ENCODE peak calls at places on chromosomes 5 and 9, in seven cellular contexts. One of them, this sample, is unnamed. For H3K79me1, the result is how much of the 10 kb centered on the place peaks cover.

GRCh38 chr5:157066950-157067349 is 8.0 kb upstream of the HAVCR1 start:
- DNase-seq in mesendoderm: no peak
- DNase-seq in H9: no peak
- DNase-seq in trophoblast cell: no peak
- DNase-seq in H1: no peak
- DNase-seq in mesenchymal stem cell: no peak
- DNase-seq in IMR-90: no peak
- DNase-seq in this sample: no peak

GRCh38 chr9:129889936-129890717 is 54.9 kb downstream of the USP20 start:
- DNase-seq in H1: peak
- DNase-seq in mesendoderm: peak
- DNase-seq in H9: peak
- DNase-seq in trophoblast cell: no peak
- DNase-seq in IMR-90: no peak
- DNase-seq in mesenchymal stem cell: no peak
- DNase-seq in this sample: no peak

GRCh38 chr9:90086076-90086475 is 481.3 kb downstream of the GADD45G start:
- DNase-seq in H1: no peak
- DNase-seq in mesendoderm: no peak
- DNase-seq in H9: no peak
- DNase-seq in IMR-90: no peak
- DNase-seq in trophoblast cell: no peak
- DNase-seq in mesenchymal stem cell: no peak
- DNase-seq in this sample: no peak

GRCh38 chr5:174608631-174609097 is 115.7 kb upstream of the MSX2 start:
- DNase-seq in trophoblast cell: no peak
- DNase-seq in mesenchymal stem cell: no peak
- DNase-seq in H1: no peak
- DNase-seq in mesendoderm: no peak
- DNase-seq in IMR-90: no peak
- DNase-seq in H9: no peak
- DNase-seq in this sample: no peak

GRCh38 chr5:129906177-129906887 is 2.1 kb downstream of the CHSY3 start:
- DNase-seq in IMR-90: no peak
- DNase-seq in H1: no peak
- DNase-seq in mesendoderm: peak
- DNase-seq in H9: peak
- DNase-seq in mesenchymal stem cell: peak
- DNase-seq in trophoblast cell: no peak
- DNase-seq in this sample: peak

GRCh38 chr9:120733190-120733589 is 18.9 kb upstream of the MEGF9 start:
- DNase-seq in trophoblast cell: no peak
- DNase-seq in mesenchymal stem cell: peak
- DNase-seq in H9: no peak
- DNase-seq in mesendoderm: no peak
- DNase-seq in H1: no peak
- DNase-seq in IMR-90: peak
- DNase-seq in this sample: no peak

GRCh38 chr5:73419414-73420390 is 28.9 kb downstream of the FOXD1 start:
- DNase-seq in IMR-90: peak
- DNase-seq in H9: peak
- DNase-seq in trophoblast cell: no peak
- DNase-seq in mesenchymal stem cell: peak
- DNase-seq in H1: no peak
- DNase-seq in mesendoderm: peak
- DNase-seq in this sample: no peak

GRCh38 chr9:87502446-87503232 is 5.0 kb downstream of the DAPK1 start:
- DNase-seq in mesenchymal stem cell: no peak
- DNase-seq in H1: no peak
- DNase-seq in mesendoderm: no peak
- DNase-seq in IMR-90: no peak
- DNase-seq in trophoblast cell: no peak
- DNase-seq in H9: no peak
- DNase-seq in this sample: no peak

GRCh38 chr9:114319147-114319546 is 3.8 kb upstream of the ORM1 start:
- DNase-seq in IMR-90: no peak
- DNase-seq in trophoblast cell: no peak
- DNase-seq in mesenchymal stem cell: no peak
- DNase-seq in H9: no peak
- DNase-seq in mesendoderm: no peak
- DNase-seq in H1: no peak
- DNase-seq in this sample: no peak

GRCh38 chr5:112857866-112858265 is 3.2 kb upstream of the SRP19 start:
- DNase-seq in H1: no peak
- DNase-seq in mesendoderm: no peak
- DNase-seq in IMR-90: no peak
- DNase-seq in mesenchymal stem cell: no peak
- DNase-seq in H9: no peak
- DNase-seq in trophoblast cell: no peak
- DNase-seq in this sample: no peak

GRCh38 chr5:154540600-154540999 is 62.6 kb upstream of the HAND1 start:
- DNase-seq in H9: no peak
- DNase-seq in H1: no peak
- DNase-seq in mesenchymal stem cell: no peak
- DNase-seq in IMR-90: no peak
- DNase-seq in trophoblast cell: no peak
- DNase-seq in mesendoderm: no peak
- DNase-seq in this sample: no peak

GRCh38 chr9:101365181-101365580 is 19.6 kb downstream of the BAAT start:
- DNase-seq in mesenchymal stem cell: peak
- DNase-seq in IMR-90: peak
- DNase-seq in H1: no peak
- DNase-seq in mesendoderm: no peak
- DNase-seq in H9: no peak
- DNase-seq in trophoblast cell: no peak
- DNase-seq in this sample: no peak

GRCh38 chr5:41522193-41522786 is 11.9 kb upstream of the PLCXD3 start:
- DNase-seq in H1: no peak
- DNase-seq in mesendoderm: peak
- DNase-seq in mesenchymal stem cell: no peak
- DNase-seq in IMR-90: no peak
- DNase-seq in trophoblast cell: no peak
- DNase-seq in H9: no peak
- DNase-seq in this sample: no peak

GRCh38 chr5:144487761-144488160 is 317.1 kb downstream of the KCTD16 start:
- DNase-seq in H9: peak
- DNase-seq in IMR-90: no peak
- DNase-seq in mesenchymal stem cell: no peak
- DNase-seq in H1: no peak
- DNase-seq in trophoblast cell: no peak
- DNase-seq in mesendoderm: no peak
- DNase-seq in this sample: no peak

GRCh38 chr9:15697459-15697858 is 144.6 kb downstream of the CCDC171 start:
- DNase-seq in mesendoderm: peak
- DNase-seq in H9: no peak
- DNase-seq in IMR-90: peak
- DNase-seq in trophoblast cell: no peak
- DNase-seq in H1: no peak
- DNase-seq in mesenchymal stem cell: peak
- DNase-seq in this sample: no peak

GRCh38 chr9:133738039-133738805 is at the start of gene SARDH:
- DNase-seq in H1: peak
- DNase-seq in IMR-90: peak
- DNase-seq in mesendoderm: peak
- DNase-seq in trophoblast cell: no peak
- DNase-seq in mesenchymal stem cell: peak
- DNase-seq in H9: peak
- DNase-seq in this sample: peak

GRCh38 chr5:115776989-115777388 is 39.5 kb downstream of the CDO1 start:
- DNase-seq in mesenchymal stem cell: no peak
- DNase-seq in trophoblast cell: no peak
- DNase-seq in mesendoderm: no peak
- DNase-seq in H1: no peak
- DNase-seq in IMR-90: no peak
- DNase-seq in H9: no peak
- DNase-seq in this sample: no peak

GRCh38 chr9:81237565-81238231 is 451.6 kb downstream of the TLE1 start:
- DNase-seq in mesenchymal stem cell: peak
- DNase-seq in trophoblast cell: no peak
- DNase-seq in H9: no peak
- DNase-seq in mesendoderm: peak
- DNase-seq in IMR-90: peak
- DNase-seq in H1: no peak
- DNase-seq in this sample: no peak

GRCh38 chr5:160479926-160480325 is 58.3 kb downstream of the PTTG1 start:
- DNase-seq in IMR-90: peak
- DNase-seq in H9: no peak
- DNase-seq in mesendoderm: no peak
- DNase-seq in trophoblast cell: no peak
- DNase-seq in H1: no peak
- DNase-seq in mesenchymal stem cell: no peak
- DNase-seq in this sample: no peak

GRCh38 chr5:179585903-179586511 is 35.7 kb downstream of the RUFY1 start:
- DNase-seq in mesendoderm: no peak
- DNase-seq in trophoblast cell: no peak
- DNase-seq in H9: no peak
- DNase-seq in mesenchymal stem cell: no peak
- DNase-seq in IMR-90: no peak
- DNase-seq in H1: no peak
- DNase-seq in this sample: peak

GRCh38 chr5:179588166-179588565 is 35.3 kb downstream of the HNRNPH1 start:
- DNase-seq in mesendoderm: no peak
- DNase-seq in IMR-90: peak
- DNase-seq in H1: no peak
- DNase-seq in mesenchymal stem cell: peak
- DNase-seq in trophoblast cell: no peak
- DNase-seq in H9: no peak
- DNase-seq in this sample: no peak
- H3K79me1 ChIP-seq in mesendoderm: under half
- H3K79me1 ChIP-seq in IMR-90: under half
- H3K79me1 ChIP-seq in H1: under half
- H3K79me1 ChIP-seq in mesenchymal stem cell: under half
- H3K79me1 ChIP-seq in trophoblast cell: under half
- H3K79me1 ChIP-seq in H9: under half
- H3K79me1 ChIP-seq in this sample: under half

GRCh38 chr5:98774192-98775046 is 956 bp downstream of the RGMB start:
- DNase-seq in IMR-90: peak
- DNase-seq in mesendoderm: peak
- DNase-seq in H1: no peak
- DNase-seq in trophoblast cell: peak
- DNase-seq in mesenchymal stem cell: peak
- DNase-seq in H9: peak
- DNase-seq in this sample: peak

GRCh38 chr5:98779264-98779877 is 5.9 kb downstream of the RGMB start:
- DNase-seq in IMR-90: no peak
- DNase-seq in H1: no peak
- DNase-seq in mesenchymal stem cell: no peak
- DNase-seq in H9: no peak
- DNase-seq in mesendoderm: no peak
- DNase-seq in trophoblast cell: no peak
- DNase-seq in this sample: no peak

GRCh38 chr5:98775962-98776687 is 2.7 kb downstream of the RGMB start:
- DNase-seq in mesendoderm: no peak
- DNase-seq in IMR-90: peak
- DNase-seq in mesenchymal stem cell: peak
- DNase-seq in H9: no peak
- DNase-seq in H1: no peak
- DNase-seq in trophoblast cell: no peak
- DNase-seq in this sample: no peak

GRCh38 chr5:98775246-98775961 is 1.9 kb downstream of the RGMB start:
- DNase-seq in H9: no peak
- DNase-seq in trophoblast cell: no peak
- DNase-seq in IMR-90: no peak
- DNase-seq in H1: no peak
- DNase-seq in mesenchymal stem cell: peak
- DNase-seq in mesendoderm: no peak
- DNase-seq in this sample: peak

GRCh38 chr5:98777295-98777694 is 3.8 kb downstream of the RGMB start:
- DNase-seq in H1: no peak
- DNase-seq in mesendoderm: no peak
- DNase-seq in IMR-90: no peak
- DNase-seq in H9: no peak
- DNase-seq in trophoblast cell: no peak
- DNase-seq in mesenchymal stem cell: no peak
- DNase-seq in this sample: no peak
- H3K27ac ChIP-seq in H1: no peak
- H3K27ac ChIP-seq in mesendoderm: no peak
- H3K27ac ChIP-seq in IMR-90: no peak
- H3K27ac ChIP-seq in H9: no peak
- H3K27ac ChIP-seq in trophoblast cell: no peak
- H3K27ac ChIP-seq in mesenchymal stem cell: no peak
- H3K27ac ChIP-seq in this sample: no peak

GRCh38 chr5:58751222-58751621 is 168.3 kb downstream of the RAB3C start:
- DNase-seq in H9: no peak
- DNase-seq in trophoblast cell: peak
- DNase-seq in H1: no peak
- DNase-seq in IMR-90: peak
- DNase-seq in mesendoderm: peak
- DNase-seq in mesenchymal stem cell: peak
- DNase-seq in this sample: no peak
- H3K79me1 ChIP-seq in H9: under half
- H3K79me1 ChIP-seq in trophoblast cell: under half
- H3K79me1 ChIP-seq in H1: under half
- H3K79me1 ChIP-seq in IMR-90: under half
- H3K79me1 ChIP-seq in mesendoderm: under half
- H3K79me1 ChIP-seq in mesenchymal stem cell: under half
- H3K79me1 ChIP-seq in this sample: under half

GRCh38 chr5:128541385-128541784 is 3.3 kb upstream of the FBN2 start:
- DNase-seq in H1: no peak
- DNase-seq in IMR-90: no peak
- DNase-seq in mesendoderm: no peak
- DNase-seq in H9: no peak
- DNase-seq in mesenchymal stem cell: no peak
- DNase-seq in trophoblast cell: no peak
- DNase-seq in this sample: no peak

GRCh38 chr5:128551476-128551875 is 13.4 kb upstream of the FBN2 start:
- DNase-seq in trophoblast cell: no peak
- DNase-seq in mesenchymal stem cell: peak
- DNase-seq in H1: no peak
- DNase-seq in mesendoderm: no peak
- DNase-seq in H9: no peak
- DNase-seq in IMR-90: peak
- DNase-seq in this sample: no peak

GRCh38 chr5:128549496-128549895 is 11.5 kb upstream of the FBN2 start:
- DNase-seq in mesendoderm: no peak
- DNase-seq in H9: no peak
- DNase-seq in IMR-90: no peak
- DNase-seq in H1: no peak
- DNase-seq in trophoblast cell: no peak
- DNase-seq in mesenchymal stem cell: no peak
- DNase-seq in this sample: no peak

DNA sequence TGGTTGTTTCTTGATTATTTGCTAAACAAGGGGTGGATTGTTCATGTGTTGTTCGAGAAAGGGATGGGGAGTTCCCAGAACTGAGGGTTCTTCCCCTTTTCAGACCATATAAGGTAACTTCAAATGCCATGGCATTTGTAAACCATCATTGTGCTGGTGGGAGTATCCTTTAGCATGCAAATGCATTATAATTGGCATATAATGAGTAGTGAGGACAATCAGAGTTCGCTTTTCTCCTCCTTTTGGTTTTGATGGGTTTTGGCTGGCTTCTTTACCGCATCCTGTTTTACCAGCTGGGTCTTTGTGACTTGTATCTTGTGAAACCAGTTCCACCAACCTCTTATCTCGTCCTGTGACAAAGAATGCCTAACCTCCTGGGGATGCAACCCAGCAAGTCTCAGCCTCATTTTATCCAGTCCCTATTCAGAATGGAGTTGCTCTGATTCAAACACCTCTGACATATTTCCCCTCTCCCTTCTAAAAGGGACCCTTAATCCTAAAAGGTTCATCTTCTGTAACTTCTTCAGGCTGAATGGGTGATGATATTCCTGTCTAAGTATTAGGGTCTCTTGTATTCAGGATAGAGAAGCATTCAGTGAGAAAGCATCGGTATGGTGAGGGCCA is 8.7 kb upstream of the FBN2 start:
- DNase-seq in trophoblast cell: peak
- DNase-seq in mesenchymal stem cell: no peak
- DNase-seq in H9: no peak
- DNase-seq in H1: no peak
- DNase-seq in IMR-90: no peak
- DNase-seq in mesendoderm: peak
- DNase-seq in this sample: no peak
- H3K27ac ChIP-seq in trophoblast cell: peak
- H3K27ac ChIP-seq in mesenchymal stem cell: no peak
- H3K27ac ChIP-seq in H9: no peak
- H3K27ac ChIP-seq in H1: peak
- H3K27ac ChIP-seq in IMR-90: no peak
- H3K27ac ChIP-seq in mesendoderm: peak
- H3K27ac ChIP-seq in this sample: no peak

This sample was measured in neuronal stem cell.